ENCODE peak calls at places on chromosomes 3 and 15, in six cellular contexts. F is fibroblast of lung, M is HCT116, E is A549, W is neural progenitor cell, K is HepG2. C is an unnamed sample.

GRCh38 chr15:30055604-30056003 is 27.2 kb upstream of the GOLGA8J start:
- DNase-seq in W (no peak), M (no peak), K (no peak), E (no peak), F (no peak), C (no peak)

GRCh38 chr3:30598663-30599545 is 7.5 kb upstream of the TGFBR2 start:
- DNase-seq in E (no peak), M (no peak), W (no peak), K (no peak), F (no peak), C (no peak)

GRCh38 chr3:124582621-124583437 is 147.4 kb upstream of the UMPS start:
- DNase-seq in W (no peak), M (no peak), E (no peak), K (peak), F (no peak), C (no peak)

GRCh38 chr3:131494706-131495105 is 8.1 kb downstream of the MRPL3 start:
- DNase-seq in E (no peak), F (no peak), M (no peak), W (peak), K (no peak), C (no peak)

GRCh38 chr3:4816306-4816705 is 162.9 kb upstream of the BHLHE40 start:
- DNase-seq in E (no peak), W (no peak), K (no peak), F (no peak), M (no peak), C (no peak)

GRCh38 chr3:174874258-174874657 is 15.1 kb downstream of the NAALADL2 start:
- DNase-seq in F (no peak), M (no peak), K (no peak), W (no peak), E (no peak), C (no peak)

GRCh38 chr3:85210540-85210939 is 251.8 kb downstream of the CADM2 start:
- DNase-seq in W (no peak), M (no peak), K (no peak), E (no peak), F (no peak), C (no peak)

GRCh38 chr3:115512565-115513410 is 110.5 kb upstream of the GAP43 start:
- DNase-seq in F (peak), M (no peak), E (peak), K (no peak), W (peak), C (no peak)

GRCh38 chr15:66619152-66619903 is 53.5 kb upstream of the LCTL start:
- DNase-seq in F (peak), K (peak), M (peak), E (peak), W (peak), C (peak)

GRCh38 chr3:57803647-57804081 is 47.6 kb downstream of the SLMAP start:
- DNase-seq in M (peak), F (peak), K (no peak), W (peak), E (peak), C (no peak)

GRCh38 chr3:27914199-27914598 is 192.1 kb upstream of the EOMES start:
- DNase-seq in M (no peak), F (no peak), E (no peak), K (peak), W (peak), C (peak)
- TF ChIP-seq CTCF in M (peak), F (peak), E (peak), K (peak), W (peak), C (peak)

GRCh38 chr3:20062996-20063395 is 22.8 kb downstream of the KAT2B start:
- DNase-seq in W (no peak), M (no peak), E (no peak), F (no peak), K (no peak), C (no peak)

GRCh38 chr3:20066079-20066478 is 25.8 kb downstream of the KAT2B start:
- DNase-seq in F (no peak), K (no peak), E (no peak), W (no peak), M (no peak), C (no peak)

GRCh38 chr3:20066848-20067617 is 26.8 kb downstream of the KAT2B start:
- DNase-seq in W (no peak), F (peak), M (no peak), K (no peak), E (no peak), C (no peak)

GRCh38 chr3:20064387-20064786 is 24.1 kb downstream of the KAT2B start:
- DNase-seq in M (no peak), W (no peak), E (no peak), F (no peak), K (no peak), C (no peak)

GRCh38 chr3:20064796-20065564 is 24.7 kb downstream of the KAT2B start:
- DNase-seq in M (no peak), W (no peak), E (no peak), K (no peak), F (no peak), C (no peak)
- H3K4me2 ChIP-seq in M (no peak), W (no peak), E (no peak), K (no peak), F (no peak), C (no peak)

DNA sequence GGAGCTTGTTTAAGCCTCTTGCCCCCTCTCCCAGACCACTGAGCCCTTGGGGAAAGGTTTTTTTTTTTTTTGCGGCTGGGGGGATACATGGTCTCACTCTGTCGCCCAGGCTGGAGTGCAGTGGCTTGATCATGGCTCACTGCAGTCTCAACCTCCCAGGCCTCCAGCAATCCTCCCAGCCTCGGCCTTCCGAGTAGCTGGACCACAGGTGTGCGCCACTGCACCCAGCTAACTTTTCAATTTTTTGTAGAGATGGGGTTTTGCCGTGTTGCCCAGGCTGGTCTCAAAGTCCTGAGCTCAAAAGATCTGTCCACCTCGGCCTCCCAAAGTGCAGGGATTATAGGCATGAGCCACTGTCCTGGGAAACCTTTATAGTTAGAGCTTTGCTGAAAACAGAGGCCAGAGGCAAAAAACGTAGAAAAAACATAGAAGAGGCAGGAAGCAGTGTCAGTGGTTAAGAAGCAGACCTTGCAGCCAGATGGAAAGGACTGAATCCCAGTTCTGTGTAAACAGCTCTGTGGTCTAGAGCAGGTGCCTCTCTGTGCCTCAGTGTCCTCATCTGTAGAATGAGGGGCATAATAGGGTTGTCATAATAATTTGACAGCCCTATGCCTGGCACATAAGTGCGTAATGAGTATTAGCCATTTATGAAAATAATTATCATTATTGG is 33.1 kb downstream of the CMTM7 start:
- DNase-seq in W (no peak), E (no peak), M (no peak), F (no peak), K (no peak), C (no peak)
- TF ChIP-seq CTCF in W (no peak), E (no peak), M (no peak), F (no peak), K (no peak), C (no peak)

GRCh38 chr15:40233727-40234577 is 4.9 kb upstream of the PAK6 start:
- DNase-seq in F (no peak), K (no peak), M (no peak), E (no peak), W (no peak), C (no peak)

GRCh38 chr15:40235201-40235890 is 3.5 kb upstream of the PAK6 start:
- DNase-seq in W (no peak), E (no peak), F (no peak), M (no peak), K (no peak), C (no peak)

GRCh38 chr15:40238481-40238926 is 359 bp upstream of the PAK6 start:
- DNase-seq in E (no peak), W (no peak), K (no peak), F (no peak), M (no peak), C (peak)

GRCh38 chr15:40232625-40233070 is 6.2 kb upstream of the PAK6 start:
- DNase-seq in W (no peak), F (peak), M (no peak), E (no peak), K (no peak), C (no peak)

DNA sequence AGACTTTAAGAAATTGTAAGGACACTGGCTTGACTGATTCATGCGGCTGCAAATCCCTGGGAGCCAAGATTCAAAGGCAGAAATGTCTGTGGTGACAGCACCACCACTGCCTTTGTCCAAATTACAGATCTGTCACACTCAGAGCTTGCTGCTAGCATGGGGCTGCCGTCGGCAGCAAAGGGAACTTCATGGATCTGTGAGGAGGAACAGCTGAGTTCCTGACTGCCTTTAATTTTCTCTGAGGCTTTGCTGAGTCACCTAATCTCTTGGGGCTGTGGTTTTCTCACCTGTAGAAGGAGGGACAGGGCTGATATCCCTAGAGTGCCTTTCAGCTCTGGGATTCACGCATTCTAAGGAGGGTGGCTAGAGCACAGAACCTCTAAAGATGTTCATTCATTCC is 4.1 kb upstream of the PAK6 start:
- DNase-seq in F (no peak), E (no peak), K (no peak), M (no peak), W (no peak), C (no peak)
- H3K4me2 ChIP-seq in F (no peak), E (no peak), K (no peak), M (peak), W (no peak), C (no peak)

GRCh38 chr3:195238626-195239118 is 32.3 kb downstream of the XXYLT1 start:
- DNase-seq in K (no peak), F (peak), M (no peak), E (no peak), W (no peak), C (no peak)

GRCh38 chr3:195240171-195240701 is 30.7 kb downstream of the XXYLT1 start:
- DNase-seq in M (no peak), K (peak), W (no peak), F (no peak), E (no peak), C (peak)

GRCh38 chr3:195237981-195238625 is 32.9 kb downstream of the XXYLT1 start:
- DNase-seq in E (no peak), K (no peak), M (no peak), W (no peak), F (no peak), C (no peak)

GRCh38 chr3:195240939-195241338 is 30.0 kb downstream of the XXYLT1 start:
- DNase-seq in E (no peak), W (no peak), K (no peak), M (no peak), F (no peak), C (peak)

DNA sequence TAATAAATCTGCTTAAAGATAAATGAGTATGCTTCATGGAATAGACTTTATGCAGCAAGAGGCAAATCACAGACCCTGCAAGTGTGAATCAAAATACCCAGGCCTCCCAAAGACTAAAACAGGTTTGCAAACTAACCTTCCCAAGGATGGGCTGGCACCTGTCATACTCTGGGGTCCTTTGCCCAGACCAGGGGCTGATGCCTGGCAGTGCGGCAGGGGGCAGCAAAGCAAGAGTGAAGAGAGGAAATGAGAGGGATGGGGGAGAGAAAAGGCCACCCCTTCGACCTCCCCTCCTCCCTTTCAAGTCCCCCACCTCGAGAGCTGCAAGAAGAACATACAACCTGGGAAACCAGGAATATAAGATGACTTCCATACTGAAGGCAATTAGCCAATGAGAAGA is 31.8 kb downstream of the XXYLT1 start:
- DNase-seq in W (no peak), K (no peak), E (no peak), M (no peak), F (no peak), C (peak)
- TF ChIP-seq CTCF in W (peak), K (no peak), E (no peak), M (no peak), F (peak), C (no peak)

DNA sequence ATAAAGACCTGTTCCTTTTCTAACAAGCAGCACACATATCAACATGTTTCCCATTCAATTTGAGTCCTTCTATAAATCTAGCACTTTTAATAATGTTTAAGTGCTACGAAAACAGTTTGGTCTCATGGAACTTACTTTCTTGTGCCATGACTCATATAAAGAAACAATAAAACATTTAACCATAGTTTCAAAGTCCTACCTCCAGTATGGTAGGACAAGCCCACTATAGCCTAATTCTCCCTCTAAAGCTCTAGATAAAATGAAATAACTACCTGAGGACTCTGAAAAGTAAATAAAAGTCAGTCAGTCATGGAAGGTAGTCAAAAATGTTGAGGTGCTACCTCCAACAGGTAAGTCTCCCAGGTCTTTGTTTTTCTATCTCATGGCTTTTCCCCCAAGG is 12.0 kb upstream of the PIK3CA start:
- DNase-seq in K (no peak), F (no peak), W (no peak), M (no peak), E (no peak), C (no peak)
- H3K4me2 ChIP-seq in K (no peak), F (no peak), W (no peak), M (no peak), E (no peak), C (no peak)

GRCh38 chr15:89356634-89357298 is 22.1 kb upstream of the POLG start:
- DNase-seq in F (no peak), M (no peak), E (peak), K (no peak), W (peak), C (no peak)
- TF ChIP-seq CTCF in F (peak), M (peak), E (peak), K (peak), W (peak), C (no peak)

C was measured in H1.